ENCODE peak calls at places on chromosome 1, in four cellular contexts. W is RWPE1; V is IMR-90; E is activated CD4-positive, alpha-beta T cell treated with anti-CD3 and anti-CD28 coated beads, Interleukin-2, amount 50 U/mL, for 48 hours. X is an unnamed sample.

GRCh38 chr1:194366705-194367104 is 1180.3 kb upstream of the B3GALT2 start:
- DNase-seq in W (no peak), V (peak; percentile 60), E (no peak), X (no peak)

GRCh38 chr1:240732390-240732789 is 120.4 kb upstream of the GREM2 start:
- DNase-seq in W (peak; percentile 70), V (peak; percentile 79), E (no peak), X (peak; percentile 14)

GRCh38 chr1:9399510-9400424 is 107.1 kb downstream of the SPSB1 start:
- DNase-seq in W (no peak), V (peak; percentile 48), E (no peak), X (no peak)

GRCh38 chr1:24369199-24369598 is 44.4 kb downstream of the STPG1 start:
- DNase-seq in W (no peak), V (no peak), E (no peak), X (no peak)

GRCh38 chr1:35539824-35540261 is 17.4 kb downstream of the KIAA0319L start:
- DNase-seq in W (no peak), V (peak; percentile 80), E (no peak), X (no peak)

GRCh38 chr1:92992066-92992465 is 30.8 kb upstream of the DIPK1A start:
- DNase-seq in W (no peak), V (peak; percentile 6), E (no peak), X (no peak)

GRCh38 chr1:206905295-206906164 is 8.3 kb downstream of the IL24 start:
- DNase-seq in W (peak; percentile 95), V (peak; percentile 94), E (peak; percentile 66), X (no peak)

GRCh38 chr1:156431366-156432108 is 62.5 kb downstream of the RHBG start:
- DNase-seq in W (no peak), V (no peak), E (no peak), X (no peak)

GRCh38 chr1:160494620-160495019 is 28.4 kb downstream of the SLAMF6 start:
- DNase-seq in W (no peak), V (no peak), E (no peak), X (no peak)